ENCODE peak calls at places on chromosomes 16 and 17, in five cellular contexts. U is NCI-H510A, B is heart left ventricle, S is MCF 10A, R is nucleus accumbens. M is an unnamed sample.

GRCh38 chr17:31466096-31466495 is 74.6 kb downstream of the RAB11FIP4 start:
- DNase-seq in U (no peak), S (no peak), R (no peak), B (no peak), M (no peak)

GRCh38 chr16:56197227-56197992 is 6.1 kb downstream of the GNAO1 start:
- DNase-seq in U (no peak), B (no peak), R (no peak), S (no peak), M (no peak)

GRCh38 chr16:50300942-50301625 is 34.7 kb downstream of the ADCY7 start:
- DNase-seq in S (no peak), U (no peak), R (no peak), B (no peak), M (no peak)

GRCh38 chr17:80773243-80773991 is 218.2 kb upstream of the CHMP6 start:
- DNase-seq in B (peak), R (peak), S (no peak), U (no peak), M (no peak)

GRCh38 chr17:6639651-6640535 is 618 bp downstream of the KIAA0753 start:
- DNase-seq in U (no peak), S (peak), R (peak), B (no peak), M (peak)

GRCh38 chr17:10149573-10150399 is 48.6 kb downstream of the GAS7 start:
- DNase-seq in B (no peak), U (no peak), R (no peak), S (peak), M (peak)

GRCh38 chr16:19696312-19696711 is 21.7 kb downstream of the KNOP1 start:
- DNase-seq in U (peak), B (peak), S (peak), R (peak), M (peak)

GRCh38 chr16:70490261-70490660 is 33.1 kb downstream of the COG4 start:
- DNase-seq in B (no peak), R (peak), U (no peak), S (no peak), M (no peak)

GRCh38 chr17:80375186-80375585 is 39.8 kb upstream of the ENDOV start:
- DNase-seq in B (no peak), S (no peak), R (no peak), U (no peak), M (no peak)

GRCh38 chr17:56707312-56708219 is 114.1 kb downstream of the NOG start:
- DNase-seq in B (no peak), U (no peak), R (no peak), S (no peak), M (no peak)

GRCh38 chr16:85176541-85177447 is 64.5 kb upstream of the CIBAR2 start:
- DNase-seq in S (no peak), R (no peak), U (no peak), B (no peak), M (no peak)